ENCODE peak calls at places on chromosomes 6 and 20, in six cellular contexts. B, R, F, N, O and K are unnamed samples.
A peak's percentile ranks its signal among the peaks of the same experiment; 100 is the strongest.

GRCh38 chr6:43976706-43977403 is 150.4 kb downstream of the MRPL14 start:
- DNase-seq in F (no peak), O (no peak), R (no peak), N (no peak), B (no peak), K (no peak)

GRCh38 chr6:37860226-37860839 is 40.8 kb downstream of the ZFAND3 start:
- DNase-seq in F (peak; percentile 49), N (no peak), O (no peak), R (peak; percentile 71), B (peak; percentile 34), K (no peak)

GRCh38 chr6:111880181-111880944 is 7.1 kb upstream of the FYN start:
- DNase-seq in B (no peak), N (no peak), R (no peak), O (no peak), F (no peak), K (no peak)

GRCh38 chr6:4957521-4958231 is 46.2 kb downstream of the RPP40 start:
- DNase-seq in R (no peak), B (no peak), N (no peak), F (no peak), O (no peak), K (peak; percentile 81)

GRCh38 chr6:113082691-113083090 is 735.6 kb downstream of the RFPL4B start:
- DNase-seq in F (no peak), R (peak; percentile 85), B (no peak), N (no peak), O (no peak), K (peak; percentile 27)

GRCh38 chr6:130274007-130274406 is 51.3 kb upstream of the SAMD3 start:
- DNase-seq in F (no peak), N (no peak), O (no peak), B (no peak), R (no peak), K (no peak)

GRCh38 chr6:3379482-3380060 is 77.3 kb downstream of the SLC22A23 start:
- DNase-seq in F (no peak), B (no peak), R (peak; percentile 17), N (no peak), O (no peak), K (no peak)

GRCh38 chr6:72760130-72760793 is 138.4 kb downstream of the KCNQ5 start:
- DNase-seq in R (peak; percentile 14), N (no peak), O (no peak), F (no peak), B (no peak), K (no peak)

GRCh38 chr20:25083141-25083772 is 1.3 kb upstream of the VSX1 start:
- DNase-seq in R (no peak), B (no peak), F (no peak), O (no peak), N (no peak), K (no peak)

GRCh38 chr6:168956884-168957730 is 296.5 kb downstream of the THBS2 start:
- DNase-seq in B (peak; percentile 53), N (peak; percentile 82), O (peak; percentile 57), R (peak; percentile 84), F (peak; percentile 60), K (peak; percentile 89)

GRCh38 chr20:21361266-21361665 is 36.1 kb downstream of the NKX2-4 start:
- DNase-seq in R (peak; percentile 16), O (no peak), N (no peak), B (no peak), F (no peak), K (no peak)

GRCh38 chr6:36320475-36320874 is 16.2 kb downstream of the BNIP5 start:
- DNase-seq in O (no peak), B (no peak), N (no peak), R (no peak), F (peak; percentile 61), K (no peak)

GRCh38 chr6:159252955-159253508 is 83.8 kb downstream of the FNDC1 start:
- DNase-seq in O (no peak), F (no peak), R (peak; percentile 63), B (no peak), N (no peak), K (no peak)

GRCh38 chr6:56684342-56685101 is 41.8 kb upstream of the DST start:
- DNase-seq in O (no peak), R (no peak), N (no peak), B (no peak), F (no peak), K (no peak)

GRCh38 chr6:142927904-142928303 is 17.1 kb downstream of the HIVEP2 start:
- DNase-seq in N (no peak), F (no peak), R (peak; percentile 33), O (no peak), B (no peak), K (no peak)

GRCh38 chr6:31058128-31058894 is 48.0 kb downstream of the MUC22 start:
- DNase-seq in R (peak; percentile 94), O (no peak), N (no peak), F (no peak), B (no peak), K (peak; percentile 95)

GRCh38 chr6:56370127-56370540 is 122.8 kb upstream of the COL21A1 start:
- DNase-seq in N (peak; percentile 72), F (peak; percentile 67), R (peak; percentile 25), B (peak; percentile 72), O (peak; percentile 51), K (no peak)

GRCh38 chr6:136539967-136540366 is 10.3 kb downstream of the MAP7 start:
- DNase-seq in O (no peak), F (no peak), N (no peak), R (no peak), B (no peak), K (no peak)

GRCh38 chr6:149235130-149235561 is 82.4 kb upstream of the TAB2 start:
- DNase-seq in B (peak; percentile 29), R (peak; percentile 93), F (peak; percentile 44), N (no peak), O (no peak), K (peak; percentile 86)

GRCh38 chr6:127342296-127342945 is 988 bp downstream of the ECHDC1 start:
- DNase-seq in B (no peak), F (peak; percentile 67), N (no peak), O (no peak), R (peak; percentile 22), K (peak; percentile 53)

GRCh38 chr6:125112934-125113333 is 40.6 kb upstream of the TPD52L1 start:
- DNase-seq in O (no peak), F (no peak), R (no peak), N (no peak), B (no peak), K (no peak)

DNA sequence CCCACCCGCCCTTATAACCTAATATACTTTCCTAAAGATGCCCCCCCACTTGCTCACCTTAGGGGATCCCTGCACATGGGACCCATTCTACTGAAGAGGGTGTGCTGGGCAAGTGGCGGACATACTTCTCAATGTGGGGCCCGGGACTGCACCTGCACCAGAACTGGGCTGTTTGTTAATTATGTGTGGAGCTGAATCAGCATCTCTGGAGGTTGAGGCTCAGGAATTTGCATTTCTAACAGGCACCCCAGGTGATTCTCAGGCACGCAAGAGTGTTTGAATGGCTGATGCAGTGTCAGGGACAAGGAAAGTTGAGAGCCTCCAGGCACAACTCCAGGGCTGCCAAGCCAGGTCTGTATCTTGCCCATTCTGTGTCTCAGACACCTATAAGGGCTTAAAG is 8.9 kb upstream of the PTPRT start:
- DNase-seq in F (no peak), R (no peak), N (no peak), B (no peak), O (no peak), K (no peak)
- H3K4me1 ChIP-seq in F (no peaks in the 10 kb centered on the region), R (no peaks in the 10 kb centered on the region), N (no peaks in the 10 kb centered on the region), B (no peaks in the 10 kb centered on the region), O (no peaks in the 10 kb centered on the region), K (no peaks in the 10 kb centered on the region)

GRCh38 chr20:53897884-53898557 is 172.4 kb downstream of the BCAS1 start:
- DNase-seq in R (no peak), N (no peak), O (no peak), B (peak; percentile 41), F (no peak), K (no peak)

GRCh38 chr20:53896647-53897046 is 173.7 kb downstream of the BCAS1 start:
- DNase-seq in N (no peak), B (no peak), R (no peak), F (no peak), O (no peak), K (no peak)

GRCh38 chr20:53895385-53895755 is 175.0 kb downstream of the BCAS1 start:
- DNase-seq in F (no peak), R (no peak), B (no peak), N (no peak), O (no peak), K (no peak)

GRCh38 chr20:53894707-53895384 is 175.5 kb downstream of the BCAS1 start:
- DNase-seq in N (no peak), F (no peak), R (no peak), O (no peak), B (no peak), K (no peak)

DNA sequence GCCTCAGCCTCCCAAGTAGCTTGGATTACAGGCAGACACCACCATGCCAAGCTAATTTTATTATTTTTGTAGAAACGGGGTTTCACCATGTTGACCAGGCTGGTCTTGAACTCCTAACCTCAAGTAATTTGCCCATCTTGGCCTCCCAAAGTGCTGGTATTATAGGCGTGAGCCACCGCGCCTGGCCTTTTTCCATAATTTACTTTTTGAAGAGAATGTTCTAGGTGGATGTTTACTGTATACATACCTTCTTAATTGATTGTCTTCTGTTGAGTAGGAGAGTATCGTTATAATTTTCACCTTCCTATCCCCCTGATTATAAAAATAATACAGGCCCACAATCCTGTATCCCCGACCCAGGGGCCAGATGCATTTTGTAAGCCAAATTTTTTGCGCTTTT is 174.4 kb downstream of the BCAS1 start:
- DNase-seq in B (no peak), R (no peak), F (no peak), O (no peak), N (no peak), K (no peak)
- H3K4me1 ChIP-seq in B (peaks cover 31% of the 10 kb centered on the region), R (peaks cover 17% of the 10 kb centered on the region), F (peaks cover 11% of the 10 kb centered on the region), O (peaks cover 29% of the 10 kb centered on the region), N (peaks cover under 1% of the 10 kb centered on the region), K (peaks cover 24% of the 10 kb centered on the region)

GRCh38 chr20:6030453-6031080 is 23.3 kb downstream of the LRRN4 start:
- DNase-seq in F (no peak), B (no peak), N (no peak), R (no peak), O (no peak), K (no peak)
- H3K4me1 ChIP-seq in F (no peaks in the 10 kb centered on the region), B (peaks cover 55% of the 10 kb centered on the region), N (peaks cover 9% of the 10 kb centered on the region), R (no peaks in the 10 kb centered on the region), O (peaks cover 25% of the 10 kb centered on the region), K (peaks cover 8% of the 10 kb centered on the region)

GRCh38 chr6:108948252-108948651 is 100.0 kb downstream of the ARMC2 start:
- DNase-seq in R (no peak), F (no peak), B (no peak), O (no peak), N (peak; percentile 74), K (peak; percentile 56)

GRCh38 chr6:108944707-108945685 is 96.8 kb downstream of the ARMC2 start:
- DNase-seq in N (peak; percentile 75), R (peak; percentile 96), B (peak; percentile 83), F (no peak), O (no peak), K (peak; percentile 89)

GRCh38 chr6:108947114-108947854 is 99.1 kb downstream of the ARMC2 start:
- DNase-seq in R (peak; percentile 89), F (no peak), O (no peak), N (no peak), B (peak; percentile 60), K (peak; percentile 88)

GRCh38 chr6:108945686-108946158 is 97.5 kb downstream of the ARMC2 start:
- DNase-seq in F (no peak), R (peak; percentile 84), O (peak; percentile 53), B (peak; percentile 91), N (peak; percentile 89), K (peak; percentile 66)

DNA sequence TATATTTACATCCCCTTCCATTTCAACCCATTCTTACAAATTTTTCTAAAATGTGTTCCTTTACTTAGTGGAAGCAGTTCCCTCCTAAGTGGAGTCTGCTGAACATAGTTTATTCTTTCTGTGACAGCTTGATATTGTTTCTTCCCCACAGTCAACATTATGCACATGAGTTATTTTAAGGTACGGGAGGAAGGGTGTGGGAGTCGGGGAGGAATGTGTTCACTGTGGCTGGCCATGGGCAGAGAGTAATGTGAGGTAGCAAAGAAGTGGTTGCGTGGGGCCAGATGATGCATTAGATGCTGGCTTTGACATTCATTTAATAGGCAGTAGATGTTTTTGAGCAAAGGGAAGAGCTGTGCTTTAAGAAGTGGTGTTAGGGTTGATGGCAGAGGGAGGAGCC is 98.5 kb downstream of the ARMC2 start:
- DNase-seq in R (no peak), N (no peak), B (peak; percentile 56), F (no peak), O (no peak), K (peak; percentile 32)
- H3K4me1 ChIP-seq in R (peaks cover 25% of the 10 kb centered on the region), N (peaks cover 11% of the 10 kb centered on the region), B (peaks cover 82% of the 10 kb centered on the region), F (no peaks in the 10 kb centered on the region), O (peaks cover 71% of the 10 kb centered on the region), K (peaks cover 45% of the 10 kb centered on the region)